ENCODE peak calls at places on chromosomes 3 and 15, in four cellular contexts. I, W, Z and Y are unnamed samples.
A peak's percentile ranks its signal among the peaks of the same experiment; 100 is the strongest.

GRCh38 chr15:52164631-52165265 is 26.4 kb downstream of the GNB5 start:
- DNase-seq in Z (no peak), I (no peak), W (no peak), Y (no peak)

GRCh38 chr3:25473246-25473645 is 45.2 kb downstream of the RARB start:
- DNase-seq in W (no peak), I (no peak), Z (no peak), Y (no peak)

GRCh38 chr3:170330366-170330765 is 27.1 kb upstream of the SKIL start:
- DNase-seq in Z (peak; percentile 28), W (peak; percentile 44), I (peak; percentile 28), Y (no peak)

GRCh38 chr3:172580680-172581079 is 57.5 kb upstream of the TNFSF10 start:
- DNase-seq in W (no peak), Z (no peak), I (no peak), Y (no peak)

GRCh38 chr3:5110307-5110706 is 11.8 kb upstream of the ARL8B start:
- DNase-seq in Z (no peak), I (no peak), W (no peak), Y (no peak)

GRCh38 chr3:174874258-174874657 is 15.1 kb downstream of the NAALADL2 start:
- DNase-seq in Z (no peak), I (no peak), W (no peak), Y (no peak)

GRCh38 chr3:14204605-14205284 is 26.1 kb downstream of the LSM3 start:
- DNase-seq in Z (no peak), W (peak; percentile 66), I (peak; percentile 33), Y (no peak)

GRCh38 chr3:134364061-134364935 is 9.9 kb downstream of the AMOTL2 start:
- DNase-seq in I (peak; percentile 90), W (peak; percentile 95), Z (peak; percentile 74), Y (no peak)

GRCh38 chr3:184322731-184323487 is 8.5 kb downstream of the EIF4G1 start:
- DNase-seq in W (no peak), Z (no peak), I (no peak), Y (peak; percentile 94)

GRCh38 chr15:57922780-57923179 is 142.7 kb downstream of the ALDH1A2 start:
- DNase-seq in I (peak; percentile 65), Z (peak; percentile 2), W (no peak), Y (no peak)
- TF ChIP-seq CTCF in I (no peak), Z (no peak), W (no peak), Y (no peak)

GRCh38 chr15:65528461-65529060 is 1.7 kb upstream of the HACD3 start:
- DNase-seq in Z (no peak), I (no peak), W (no peak), Y (no peak)
- TF ChIP-seq CTCF in Z (no peak), I (no peak), W (no peak), Y (no peak)

GRCh38 chr15:69161878-69162213 is 1.4 kb downstream of the GLCE start:
- DNase-seq in I (no peak), Z (no peak), W (no peak), Y (no peak)

GRCh38 chr15:69163124-69163669 is 2.8 kb downstream of the GLCE start:
- DNase-seq in W (no peak), Z (no peak), I (no peak), Y (no peak)

GRCh38 chr15:69159805-69160140 is 662 bp upstream of the GLCE start:
- DNase-seq in I (no peak), Z (no peak), W (no peak), Y (no peak)

GRCh38 chr15:69160141-69160975 is at the start of gene GLCE:
- DNase-seq in Z (peak; percentile 96), I (peak; percentile 97), W (peak; percentile 94), Y (peak; percentile 90)

DNA sequence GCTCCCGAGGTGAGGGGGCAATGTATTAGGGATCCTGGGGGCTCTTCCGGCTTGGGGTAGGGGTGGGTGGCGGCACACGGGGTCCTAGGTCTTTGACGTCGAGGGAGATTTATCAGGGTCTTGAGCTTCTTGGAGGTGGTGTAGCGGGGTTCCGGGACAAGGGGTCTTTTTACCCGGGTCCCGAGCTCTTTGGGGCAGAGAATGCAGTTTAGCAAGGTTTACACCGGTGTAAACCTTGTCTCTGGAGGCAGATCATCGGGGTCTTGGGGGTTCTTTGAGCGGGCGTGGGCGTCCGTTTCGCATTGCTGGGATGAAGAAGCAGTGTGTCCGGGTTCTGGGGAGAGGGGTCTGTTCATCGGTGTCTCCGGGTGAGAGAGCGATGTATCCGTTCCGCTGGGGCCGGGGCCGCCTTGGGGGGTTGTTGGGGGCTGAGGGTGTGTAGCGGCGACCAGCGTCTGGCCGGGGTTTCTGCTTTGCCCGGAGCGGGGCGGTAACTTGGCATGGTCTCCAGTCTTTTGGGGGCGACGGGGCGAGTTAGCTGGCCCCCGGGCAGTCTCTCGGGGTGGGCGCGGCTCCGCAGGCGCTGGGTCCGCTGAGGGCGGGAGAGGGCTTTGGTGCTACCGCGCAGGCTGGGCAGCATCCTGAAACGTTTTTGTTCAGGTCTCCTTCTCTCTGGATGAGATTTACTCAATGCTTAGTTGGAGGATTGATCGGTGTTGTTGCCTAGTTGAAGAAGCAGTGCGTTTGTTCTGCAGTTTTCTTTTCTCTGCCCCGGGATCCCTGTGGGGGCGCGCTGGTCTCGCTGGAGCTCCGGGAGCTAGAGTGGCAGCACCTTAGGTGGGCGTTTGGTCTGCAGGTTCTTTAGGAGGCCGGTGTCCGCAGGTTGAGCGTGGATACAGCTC is 792 bp downstream of the GLCE start:
- DNase-seq in I (peak; percentile 51), Z (peak; percentile 16), W (no peak), Y (no peak)
- TF ChIP-seq CTCF in I (no peak), Z (peak; percentile 38), W (peak; percentile 54), Y (no peak)

GRCh38 chr3:33034601-33035000 is 62.3 kb downstream of the GLB1 start:
- DNase-seq in W (no peak), Z (no peak), I (no peak), Y (no peak)

GRCh38 chr3:33027091-33027490 is 69.9 kb downstream of the GLB1 start:
- DNase-seq in W (no peak), Z (no peak), I (no peak), Y (no peak)

GRCh38 chr3:33030246-33030645 is 66.7 kb downstream of the GLB1 start:
- DNase-seq in W (no peak), I (no peak), Z (no peak), Y (no peak)

GRCh38 chr3:33032937-33033336 is 64.0 kb downstream of the GLB1 start:
- DNase-seq in W (no peak), Z (peak; percentile 18), I (no peak), Y (no peak)

DNA sequence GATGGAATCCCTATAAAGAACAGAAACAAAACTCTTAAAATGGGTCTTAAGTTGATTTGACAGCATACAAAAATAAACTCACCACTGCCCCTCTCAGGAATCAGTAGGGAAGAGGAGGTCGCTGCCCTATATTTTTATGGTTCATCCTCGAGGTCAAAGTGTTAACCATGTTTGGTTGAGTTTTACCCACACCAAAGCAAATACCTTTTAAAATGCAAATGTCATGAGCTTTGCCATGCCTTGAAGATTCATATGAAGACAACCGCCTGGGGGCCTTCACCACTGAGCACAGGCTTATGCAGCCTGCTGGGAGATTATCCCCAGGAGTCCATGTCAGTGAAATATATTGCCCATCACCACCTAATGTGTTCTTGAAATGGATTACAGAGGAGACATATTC is 66.1 kb downstream of the GLB1 start:
- DNase-seq in W (no peak), Z (no peak), I (no peak), Y (no peak)
- TF ChIP-seq CTCF in W (no peak), Z (peak; percentile 32), I (no peak), Y (no peak)

GRCh38 chr3:78887029-78887428 is 880.8 kb downstream of the ROBO1 start:
- DNase-seq in W (peak; percentile 82), Z (no peak), I (no peak), Y (no peak)
- TF ChIP-seq CTCF in W (no peak), Z (no peak), I (no peak), Y (no peak)

GRCh38 chr15:78317145-78317836 is 17.9 kb upstream of the SKIC8 start:
- DNase-seq in I (peak; percentile 56), Z (no peak), W (no peak), Y (no peak)
- TF ChIP-seq CTCF in I (no peak), Z (peak; percentile 48), W (peak; percentile 46), Y (no peak)